ENCODE peak calls at places on chromosomes 11 and 22, in five cellular contexts. One of them, this sample, is unnamed. For H3K4me1, the result is how much of the 10 kb centered on the place peaks cover.

GRCh38 chr11:93521086-93521485 is 22.1 kb downstream of the SMCO4 start:
- DNase-seq in endothelial cell of umbilical vein: no peak
- DNase-seq in prostate gland: no peak
- DNase-seq in H1: no peak
- DNase-seq in K562: no peak
- DNase-seq in this sample: no peak

GRCh38 chr22:24954114-24954463 is 1.6 kb downstream of the KIAA1671 start:
- DNase-seq in prostate gland: no peak
- DNase-seq in K562: no peak
- DNase-seq in H1: no peak
- DNase-seq in endothelial cell of umbilical vein: peak
- DNase-seq in this sample: no peak

GRCh38 chr11:43927070-43927469 is 15.4 kb upstream of the C11orf96 start:
- DNase-seq in K562: no peak
- DNase-seq in endothelial cell of umbilical vein: no peak
- DNase-seq in prostate gland: no peak
- DNase-seq in H1: no peak
- DNase-seq in this sample: no peak

GRCh38 chr11:22599458-22599857 is 26.2 kb downstream of the FANCF start:
- DNase-seq in endothelial cell of umbilical vein: no peak
- DNase-seq in K562: no peak
- DNase-seq in H1: no peak
- DNase-seq in prostate gland: no peak
- DNase-seq in this sample: no peak

GRCh38 chr22:44357962-44358553 is 45.3 kb upstream of the SHISAL1 start:
- DNase-seq in K562: no peak
- DNase-seq in prostate gland: no peak
- DNase-seq in endothelial cell of umbilical vein: no peak
- DNase-seq in H1: no peak
- DNase-seq in this sample: no peak

GRCh38 chr22:38935616-38936015 is 21.8 kb upstream of the APOBEC3A start:
- DNase-seq in prostate gland: no peak
- DNase-seq in K562: no peak
- DNase-seq in endothelial cell of umbilical vein: no peak
- DNase-seq in H1: no peak
- DNase-seq in this sample: no peak

GRCh38 chr11:134736251-134737072 is 324.4 kb upstream of the B3GAT1 start:
- DNase-seq in H1: no peak
- DNase-seq in endothelial cell of umbilical vein: no peak
- DNase-seq in prostate gland: no peak
- DNase-seq in K562: no peak
- DNase-seq in this sample: no peak

GRCh38 chr11:12889243-12889642 is 119.9 kb upstream of the RASSF10 start:
- DNase-seq in endothelial cell of umbilical vein: no peak
- DNase-seq in K562: no peak
- DNase-seq in H1: no peak
- DNase-seq in prostate gland: no peak
- DNase-seq in this sample: no peak

GRCh38 chr11:94731921-94732601 is 36.1 kb upstream of the AMOTL1 start:
- DNase-seq in K562: peak
- DNase-seq in prostate gland: no peak
- DNase-seq in H1: no peak
- DNase-seq in endothelial cell of umbilical vein: peak
- DNase-seq in this sample: no peak

GRCh38 chr11:95544095-95544795 is 245.3 kb downstream of the FAM76B start:
- DNase-seq in H1: no peak
- DNase-seq in prostate gland: no peak
- DNase-seq in endothelial cell of umbilical vein: no peak
- DNase-seq in K562: no peak
- DNase-seq in this sample: no peak

GRCh38 chr11:61054513-61054912 is 47.8 kb upstream of the CD5 start:
- DNase-seq in prostate gland: no peak
- DNase-seq in K562: no peak
- DNase-seq in H1: no peak
- DNase-seq in endothelial cell of umbilical vein: no peak
- DNase-seq in this sample: peak

GRCh38 chr11:101321222-101321621 is 191.6 kb upstream of the PGR start:
- DNase-seq in endothelial cell of umbilical vein: no peak
- DNase-seq in H1: no peak
- DNase-seq in K562: no peak
- DNase-seq in prostate gland: no peak
- DNase-seq in this sample: no peak

GRCh38 chr22:25816522-25817059 is 74.6 kb downstream of the MYO18B start:
- DNase-seq in prostate gland: no peak
- DNase-seq in endothelial cell of umbilical vein: no peak
- DNase-seq in H1: no peak
- DNase-seq in K562: peak
- DNase-seq in this sample: no peak

GRCh38 chr22:46054878-46055158 is 77.9 kb upstream of the WNT7B start:
- DNase-seq in K562: no peak
- DNase-seq in endothelial cell of umbilical vein: no peak
- DNase-seq in prostate gland: no peak
- DNase-seq in H1: no peak
- DNase-seq in this sample: no peak

GRCh38 chr22:49211176-49211575 is 616.5 kb downstream of the BRD1 start:
- DNase-seq in K562: no peak
- DNase-seq in H1: no peak
- DNase-seq in prostate gland: no peak
- DNase-seq in endothelial cell of umbilical vein: no peak
- DNase-seq in this sample: no peak

GRCh38 chr11:16252373-16252772 is 104.0 kb downstream of the SOX6 start:
- DNase-seq in endothelial cell of umbilical vein: peak
- DNase-seq in K562: peak
- DNase-seq in H1: no peak
- DNase-seq in prostate gland: no peak
- DNase-seq in this sample: no peak
- TF ChIP-seq CTCF in endothelial cell of umbilical vein: no peak
- TF ChIP-seq CTCF in K562: peak
- TF ChIP-seq CTCF in H1: no peak
- TF ChIP-seq CTCF in prostate gland: no peak
- TF ChIP-seq CTCF in this sample: no peak

GRCh38 chr11:81345609-81346008 is 1388.1 kb downstream of the FAM181B start:
- DNase-seq in K562: no peak
- DNase-seq in endothelial cell of umbilical vein: no peak
- DNase-seq in H1: no peak
- DNase-seq in prostate gland: no peak
- DNase-seq in this sample: no peak
- H3K4me1 ChIP-seq in K562: under half
- H3K4me1 ChIP-seq in endothelial cell of umbilical vein: under half
- H3K4me1 ChIP-seq in H1: under half
- H3K4me1 ChIP-seq in prostate gland: under half
- H3K4me1 ChIP-seq in this sample: under half

GRCh38 chr11:88531776-88532175 is 194.2 kb upstream of the CTSC start:
- DNase-seq in endothelial cell of umbilical vein: no peak
- DNase-seq in H1: no peak
- DNase-seq in K562: no peak
- DNase-seq in prostate gland: no peak
- DNase-seq in this sample: no peak
- TF ChIP-seq POLR2AphosphoS5 in endothelial cell of umbilical vein: no peak
- TF ChIP-seq POLR2AphosphoS5 in H1: no peak
- TF ChIP-seq POLR2AphosphoS5 in K562: no peak
- TF ChIP-seq POLR2AphosphoS5 in prostate gland: no peak
- TF ChIP-seq POLR2AphosphoS5 in this sample: no peak

GRCh38 chr11:16603890-16604783 is 134.3 kb upstream of the C11orf58 start:
- DNase-seq in endothelial cell of umbilical vein: no peak
- DNase-seq in H1: no peak
- DNase-seq in K562: peak
- DNase-seq in prostate gland: peak
- DNase-seq in this sample: peak

GRCh38 chr11:16604784-16605439 is 133.5 kb upstream of the C11orf58 start:
- DNase-seq in K562: peak
- DNase-seq in H1: no peak
- DNase-seq in endothelial cell of umbilical vein: peak
- DNase-seq in prostate gland: no peak
- DNase-seq in this sample: peak

GRCh38 chr11:16605971-16606783 is 132.3 kb upstream of the C11orf58 start:
- DNase-seq in K562: peak
- DNase-seq in H1: peak
- DNase-seq in prostate gland: peak
- DNase-seq in endothelial cell of umbilical vein: peak
- DNase-seq in this sample: peak

GRCh38 chr11:16605440-16605970 is 132.9 kb upstream of the C11orf58 start:
- DNase-seq in endothelial cell of umbilical vein: peak
- DNase-seq in prostate gland: no peak
- DNase-seq in H1: no peak
- DNase-seq in K562: peak
- DNase-seq in this sample: peak

DNA sequence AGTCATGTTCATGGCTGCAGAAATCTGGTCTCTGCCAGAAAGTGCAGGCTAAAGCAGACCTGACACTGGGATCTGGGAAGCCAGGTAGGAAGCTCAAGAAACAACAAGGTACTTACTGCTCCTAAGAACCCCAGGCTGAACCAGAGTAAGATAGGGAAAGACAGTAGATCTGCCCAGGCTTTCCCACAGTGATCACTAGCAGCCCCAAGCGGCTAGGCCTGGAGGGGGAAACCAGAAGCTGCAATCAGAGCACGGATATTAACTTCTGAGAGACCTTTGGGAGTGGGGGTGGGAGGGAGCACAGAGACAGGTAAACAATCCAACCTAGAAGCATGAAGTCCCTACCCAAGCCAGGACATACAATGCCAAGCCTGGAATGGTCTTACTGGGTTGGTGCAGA is 135.2 kb upstream of the C11orf58 start:
- DNase-seq in endothelial cell of umbilical vein: no peak
- DNase-seq in K562: peak
- DNase-seq in prostate gland: no peak
- DNase-seq in H1: no peak
- DNase-seq in this sample: no peak
- TF ChIP-seq CTCF in endothelial cell of umbilical vein: no peak
- TF ChIP-seq CTCF in K562: peak
- TF ChIP-seq CTCF in prostate gland: no peak
- TF ChIP-seq CTCF in H1: peak
- TF ChIP-seq CTCF in this sample: no peak

GRCh38 chr11:121500275-121500674 is 47.5 kb upstream of the SORL1-AS1 start:
- DNase-seq in K562: no peak
- DNase-seq in H1: no peak
- DNase-seq in prostate gland: no peak
- DNase-seq in endothelial cell of umbilical vein: no peak
- DNase-seq in this sample: no peak

GRCh38 chr11:121503056-121503455 is 50.3 kb upstream of the SORL1-AS1 start:
- DNase-seq in H1: no peak
- DNase-seq in K562: no peak
- DNase-seq in endothelial cell of umbilical vein: no peak
- DNase-seq in prostate gland: no peak
- DNase-seq in this sample: no peak

GRCh38 chr11:121500717-121501116 is 48.0 kb upstream of the SORL1-AS1 start:
- DNase-seq in K562: no peak
- DNase-seq in prostate gland: no peak
- DNase-seq in endothelial cell of umbilical vein: no peak
- DNase-seq in H1: no peak
- DNase-seq in this sample: no peak

GRCh38 chr11:121497176-121497995 is 44.6 kb upstream of the SORL1-AS1 start:
- DNase-seq in H1: no peak
- DNase-seq in prostate gland: no peak
- DNase-seq in endothelial cell of umbilical vein: no peak
- DNase-seq in K562: no peak
- DNase-seq in this sample: no peak

GRCh38 chr11:121499405-121499804 is 46.6 kb upstream of the SORL1-AS1 start:
- DNase-seq in prostate gland: no peak
- DNase-seq in K562: no peak
- DNase-seq in endothelial cell of umbilical vein: no peak
- DNase-seq in H1: no peak
- DNase-seq in this sample: no peak
- H3K4me1 ChIP-seq in prostate gland: under half
- H3K4me1 ChIP-seq in K562: under half
- H3K4me1 ChIP-seq in endothelial cell of umbilical vein: under half
- H3K4me1 ChIP-seq in H1: under half
- H3K4me1 ChIP-seq in this sample: under half

DNA sequence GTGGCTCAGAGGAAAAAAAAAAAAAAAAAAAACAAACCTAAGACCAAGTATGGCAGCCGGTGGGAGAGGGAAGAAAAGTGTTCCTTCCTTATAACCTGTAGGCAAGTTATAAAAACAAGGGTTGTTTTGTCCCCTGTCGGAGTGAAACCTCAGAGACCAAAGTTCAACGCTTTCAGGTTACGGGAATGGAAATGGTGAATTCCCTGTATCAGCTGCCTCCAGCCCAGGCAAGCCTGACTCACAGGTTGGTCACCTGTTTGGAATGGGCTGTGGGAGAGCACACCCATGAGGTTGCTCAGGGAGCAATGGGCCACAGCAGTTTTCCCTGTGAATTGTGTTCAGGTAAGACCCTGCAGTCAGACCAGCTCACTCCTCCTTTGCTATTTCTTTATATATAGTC is 138.9 kb downstream of the ETS1 start:
- DNase-seq in prostate gland: no peak
- DNase-seq in K562: no peak
- DNase-seq in endothelial cell of umbilical vein: no peak
- DNase-seq in H1: peak
- DNase-seq in this sample: peak
- TF ChIP-seq POLR2AphosphoS5 in prostate gland: no peak
- TF ChIP-seq POLR2AphosphoS5 in K562: no peak
- TF ChIP-seq POLR2AphosphoS5 in endothelial cell of umbilical vein: no peak
- TF ChIP-seq POLR2AphosphoS5 in H1: no peak
- TF ChIP-seq POLR2AphosphoS5 in this sample: peak

DNA sequence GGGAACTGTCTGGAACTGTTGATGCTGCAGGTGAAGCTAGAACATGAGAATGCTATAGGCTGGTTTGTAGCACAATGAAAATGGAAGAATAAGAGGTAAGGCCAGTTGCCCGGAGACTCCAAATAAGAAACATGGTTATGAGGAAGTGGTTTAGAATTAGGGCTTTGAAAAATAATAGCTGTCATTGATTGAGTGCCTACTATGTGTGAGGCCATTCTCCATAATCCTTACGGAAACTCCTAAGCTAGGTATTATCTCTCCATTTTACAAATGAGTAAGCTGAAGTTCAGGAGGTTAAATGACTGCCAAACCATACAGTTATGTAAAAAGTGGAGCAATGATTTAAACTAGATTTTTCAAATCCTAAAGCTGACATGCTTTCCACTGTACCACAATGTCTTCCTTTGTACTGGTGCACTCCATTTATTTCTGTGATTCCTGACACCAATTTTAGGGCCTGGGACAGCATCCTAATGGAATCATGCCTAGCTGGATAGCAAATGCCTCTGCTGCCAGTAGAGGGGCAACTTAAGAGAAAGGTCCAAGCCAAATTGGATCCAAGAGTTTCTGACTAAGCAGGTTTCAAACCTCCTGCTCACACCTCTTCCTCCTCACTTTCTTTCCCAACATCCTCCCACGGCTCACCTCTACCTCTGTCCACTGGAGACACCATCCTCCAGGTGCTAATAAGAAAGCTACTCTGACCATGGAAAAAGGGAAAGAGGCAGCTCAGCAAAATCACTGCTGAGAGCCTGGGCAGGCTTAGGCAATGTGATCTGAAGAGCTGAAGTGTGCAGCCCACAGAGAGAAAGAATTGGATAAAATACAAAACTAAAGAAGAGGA is 46.9 kb upstream of the PICALM start:
- DNase-seq in endothelial cell of umbilical vein: no peak
- DNase-seq in H1: no peak
- DNase-seq in K562: no peak
- DNase-seq in prostate gland: no peak
- DNase-seq in this sample: no peak
- TF ChIP-seq CTCF in endothelial cell of umbilical vein: no peak
- TF ChIP-seq CTCF in H1: no peak
- TF ChIP-seq CTCF in K562: no peak
- TF ChIP-seq CTCF in prostate gland: no peak
- TF ChIP-seq CTCF in this sample: no peak

This sample was measured in stomach.